ENCODE peak calls at places on chromosomes 16 and 17, in five cellular contexts. S is PC-9, H is heart right ventricle, W is heart left ventricle, L is stomach. T is an unnamed sample.

GRCh38 chr17:57675988-57676387 is 69.1 kb downstream of the CCDC182 start:
- DNase-seq in S (no peak), H (no peak), W (no peak), L (no peak), T (no peak)

GRCh38 chr16:13269905-13270528 is 368.6 kb downstream of the SHISA9 start:
- DNase-seq in S (no peak), H (no peak), W (no peak), L (peak; percentile 28), T (no peak)

GRCh38 chr16:72894291-72895151 is 153.4 kb downstream of the ZFHX3 start:
- DNase-seq in S (no peak), H (peak; percentile 58), W (no peak), L (no peak), T (peak; percentile 48)

GRCh38 chr16:10114411-10114810 is 67.8 kb downstream of the GRIN2A start:
- DNase-seq in S (peak; percentile 36), H (no peak), W (no peak), L (no peak), T (no peak)

GRCh38 chr17:79017546-79017945 is 6.4 kb upstream of the C1QTNF1 start:
- DNase-seq in S (peak; percentile 61), H (no peak), W (no peak), L (no peak), T (no peak)

GRCh38 chr16:56525154-56525720 is 5.4 kb upstream of the BBS2 start:
- DNase-seq in S (no peak), H (no peak), W (no peak), L (no peak), T (peak; percentile 53)

GRCh38 chr17:58232707-58233156 is 5.7 kb upstream of the LPO start:
- DNase-seq in S (no peak), H (no peak), W (no peak), L (no peak), T (peak; percentile 85)

GRCh38 chr16:83738926-83739503 is 68.8 kb upstream of the HSBP1 start:
- DNase-seq in S (no peak), H (no peak), W (no peak), L (no peak), T (peak; percentile 44)

GRCh38 chr17:4180791-4181190 is 37.8 kb downstream of the CYB5D2 start:
- DNase-seq in S (no peak), H (peak; percentile 42), W (no peak), L (no peak), T (peak; percentile 64)

GRCh38 chr17:47204722-47205418 is 4.3 kb upstream of the MYL4 start:
- DNase-seq in S (peak; percentile 66), H (peak; percentile 50), W (no peak), L (no peak), T (no peak)

GRCh38 chr16:22316411-22316811 is 19.2 kb downstream of the POLR3E start:
- DNase-seq in S (no peak), H (no peak), W (no peak), L (no peak), T (no peak)

GRCh38 chr17:1713878-1714487 is 3.8 kb upstream of the TLCD2 start:
- DNase-seq in S (no peak), H (no peak), W (no peak), L (peak; percentile 54), T (peak; percentile 56)

GRCh38 chr17:61459968-61460718 is 7.9 kb downstream of the TBX4 start:
- DNase-seq in S (no peak), H (no peak), W (no peak), L (no peak), T (no peak)

GRCh38 chr17:81396722-81397313 is 1.6 kb downstream of the BAHCC1 start:
- DNase-seq in S (peak; percentile 50), H (no peak), W (peak; percentile 85), L (peak; percentile 56), T (peak; percentile 42)

GRCh38 chr17:44780845-44781480 is 22.2 kb downstream of the ADAM11 start:
- DNase-seq in S (no peak), H (no peak), W (no peak), L (no peak), T (no peak)

GRCh38 chr16:24771132-24771778 is 41.8 kb downstream of the TNRC6A start:
- DNase-seq in S (no peak), H (no peak), W (no peak), L (no peak), T (peak; percentile 69)

GRCh38 chr17:29760771-29761682 is 138.3 kb upstream of the CORO6 start:
- DNase-seq in S (peak; percentile 65), H (peak; percentile 91), W (peak; percentile 97), L (peak; percentile 82), T (peak; percentile 87)

GRCh38 chr16:49526966-49527365 is 153.4 kb downstream of the C16orf78 start:
- DNase-seq in S (no peak), H (no peak), W (no peak), L (no peak), T (no peak)

DNA sequence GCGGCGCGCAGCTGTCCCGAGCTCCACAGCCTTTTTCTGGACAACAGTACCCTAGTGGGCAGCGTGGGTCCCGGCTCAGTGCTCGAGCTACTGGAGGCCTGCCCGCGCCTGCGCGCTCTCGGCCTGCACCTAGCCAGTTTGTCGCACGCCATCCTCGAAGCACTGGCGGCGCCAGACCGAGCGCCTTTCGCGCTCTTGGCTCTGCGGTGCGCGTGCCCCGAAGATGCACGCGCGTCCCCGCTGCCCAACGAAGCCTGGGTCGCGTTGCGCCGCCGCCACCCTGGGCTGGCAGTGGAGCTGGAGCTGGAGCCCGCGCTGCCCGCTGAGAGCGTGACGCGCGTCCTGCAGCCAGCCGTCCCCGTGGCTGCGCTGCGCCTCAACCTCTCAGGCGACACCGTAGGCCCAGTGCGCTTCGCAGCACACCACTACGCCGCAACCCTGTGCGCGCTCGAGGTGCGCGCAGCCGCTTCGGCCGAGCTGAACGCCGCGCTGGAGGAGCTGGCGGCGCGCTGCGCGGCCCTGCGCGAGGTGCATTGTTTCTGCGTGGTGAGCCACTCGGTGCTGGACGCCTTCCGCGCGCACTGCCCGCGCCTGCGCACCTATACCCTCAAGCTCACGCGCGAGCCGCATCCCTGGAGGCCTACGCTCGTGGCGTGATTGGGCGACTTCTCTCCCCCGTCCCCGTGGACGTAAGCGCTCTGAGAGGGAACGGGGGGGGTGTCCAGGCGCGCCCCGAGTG is 1.2 kb upstream of the HSF4 start:
- DNase-seq in S (no peak), H (no peak), W (peak; percentile 78), L (no peak), T (peak; percentile 54)
- H3K4me3 ChIP-seq in S (no peak overlapping the region), H (peak overlapping the region; percentile 50), W (peak overlapping the region; percentile 58), L (peak overlapping the region; percentile 33), T (peak overlapping the region; percentile 32)

GRCh38 chr16:5215911-5216310 is 118.3 kb upstream of the EEF2KMT start:
- DNase-seq in S (no peak), H (no peak), W (no peak), L (no peak), T (no peak)
- TF ChIP-seq CTCF in S (no peak), H (no peak), W (no peak), L (no peak), T (no peak)

GRCh38 chr16:5349661-5350060 is 252.1 kb upstream of the EEF2KMT start:
- DNase-seq in S (no peak), H (no peak), W (no peak), L (no peak), T (no peak)

GRCh38 chr16:5349101-5349500 is 251.5 kb upstream of the EEF2KMT start:
- DNase-seq in S (no peak), H (no peak), W (no peak), L (no peak), T (no peak)

GRCh38 chr16:5350118-5350517 is 252.5 kb upstream of the EEF2KMT start:
- DNase-seq in S (no peak), H (no peak), W (no peak), L (no peak), T (no peak)

DNA sequence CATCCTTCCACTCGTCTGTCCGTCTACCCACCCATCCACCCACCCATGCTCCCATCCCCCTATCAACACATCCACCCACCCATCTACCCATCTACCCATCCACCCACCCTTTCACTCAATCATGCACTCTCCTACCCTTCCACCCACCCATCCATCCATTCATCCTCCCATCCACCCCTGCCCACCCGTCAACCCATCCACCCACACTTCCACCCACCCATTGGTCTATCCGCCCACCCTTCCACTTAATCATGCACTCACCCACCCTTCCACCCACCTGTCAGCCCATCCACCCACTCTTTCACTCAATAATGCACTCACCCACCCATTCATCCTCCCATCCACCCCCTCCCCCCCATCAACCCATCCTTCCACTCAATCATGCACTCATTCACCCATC is 250.0 kb upstream of the EEF2KMT start:
- DNase-seq in S (no peak), H (no peak), W (no peak), L (no peak), T (no peak)
- H3K4me3 ChIP-seq in S (no peak overlapping the region), H (no peak overlapping the region), W (no peak overlapping the region), L (no peak overlapping the region), T (no peak overlapping the region)

GRCh38 chr17:64217249-64217652 is 45.8 kb downstream of the TEX2 start:
- DNase-seq in S (no peak), H (no peak), W (no peak), L (no peak), T (no peak)

GRCh38 chr17:64218066-64218465 is 45.0 kb downstream of the TEX2 start:
- DNase-seq in S (no peak), H (no peak), W (no peak), L (no peak), T (no peak)

GRCh38 chr17:64216030-64216384 is 47.1 kb downstream of the TEX2 start:
- DNase-seq in S (no peak), H (no peak), W (no peak), L (no peak), T (peak; percentile 43)

GRCh38 chr17:64214950-64215349 is 48.1 kb downstream of the TEX2 start:
- DNase-seq in S (no peak), H (no peak), W (no peak), L (peak; percentile 34), T (no peak)

GRCh38 chr17:64216385-64217248 is 46.4 kb downstream of the TEX2 start:
- DNase-seq in S (no peak), H (peak; percentile 48), W (peak; percentile 58), L (peak; percentile 53), T (peak; percentile 66)
- TF ChIP-seq CTCF in S (no peak), H (no peak), W (peak; percentile 32), L (no peak), T (peak; percentile 17)

DNA sequence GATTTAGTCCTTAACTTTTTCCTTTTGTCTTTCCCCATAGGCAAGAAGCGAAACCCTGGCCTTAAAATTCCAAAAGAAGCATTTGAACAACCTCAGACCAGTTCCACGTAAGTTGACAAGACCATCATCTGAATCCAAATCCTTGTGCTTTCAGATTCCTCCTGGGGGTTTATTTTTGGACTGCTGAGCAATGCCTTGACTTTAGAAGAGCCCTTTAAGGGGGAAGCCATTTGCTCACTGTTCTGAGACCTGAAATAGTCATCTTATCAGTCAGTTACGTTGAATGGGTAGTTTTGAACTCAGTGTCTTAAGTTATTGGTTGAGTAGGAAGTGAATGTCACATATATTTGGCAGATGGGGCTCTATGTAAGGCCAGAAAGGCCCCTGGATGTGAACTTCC is 91.2 kb downstream of the MAP2K6 start:
- DNase-seq in S (no peak), H (no peak), W (no peak), L (no peak), T (no peak)
- H3K4me3 ChIP-seq in S (no peak overlapping the region), H (no peak overlapping the region), W (no peak overlapping the region), L (no peak overlapping the region), T (no peak overlapping the region)

T was measured in choroid plexus epithelial cell.